ENCODE peak calls at places on chromosomes 1 and 21, in seven cellular contexts. F, C, W, U, H, J and T are unnamed samples.

GRCh38 chr1:7454052-7454815 is 316.9 kb upstream of the VAMP3 start:
- DNase-seq in F (no peak), C (peak; percentile 16), W (peak; percentile 34), U (no peak), H (no peak), J (no peak), T (peak; percentile 3)

GRCh38 chr1:160799641-160800040 is 3.7 kb downstream of the LY9 start:
- DNase-seq in F (no peak), C (no peak), W (no peak), U (no peak), H (no peak), J (no peak), T (no peak)

GRCh38 chr1:63969461-63969893 is 195.7 kb downstream of the ROR1 start:
- DNase-seq in F (no peak), C (no peak), W (no peak), U (no peak), H (no peak), J (no peak), T (no peak)

GRCh38 chr1:166384948-166385347 is 218.1 kb upstream of the FAM78B start:
- DNase-seq in F (no peak), C (no peak), W (no peak), U (no peak), H (no peak), J (no peak), T (no peak)

GRCh38 chr1:34373912-34374311 is 197.2 kb downstream of the C1orf94 start:
- DNase-seq in F (no peak), C (no peak), W (no peak), U (no peak), H (no peak), J (no peak), T (no peak)

GRCh38 chr1:151059342-151060240 is at the start of gene CDC42SE1:
- DNase-seq in F (peak; percentile 83), C (peak; percentile 73), W (peak; percentile 95), U (peak; percentile 77), H (peak; percentile 45), J (peak; percentile 86), T (peak; percentile 73)

GRCh38 chr1:43554444-43554992 is 23.8 kb downstream of the PTPRF start:
- DNase-seq in F (peak; percentile 52), C (peak; percentile 48), W (no peak), U (no peak), H (no peak), J (no peak), T (peak; percentile 57)

GRCh38 chr1:173295995-173296394 is 88.9 kb upstream of the TNFSF4 start:
- DNase-seq in F (no peak), C (peak; percentile 49), W (no peak), U (no peak), H (no peak), J (no peak), T (no peak)

GRCh38 chr1:43618521-43619313 is 31.2 kb upstream of the KDM4A start:
- DNase-seq in F (no peak), C (no peak), W (no peak), U (no peak), H (no peak), J (no peak), T (no peak)

GRCh38 chr1:47205918-47206317 is 16.1 kb upstream of the PDZK1IP1 start:
- DNase-seq in F (no peak), C (no peak), W (no peak), U (no peak), H (no peak), J (no peak), T (no peak)

GRCh38 chr1:152519876-152520275 is 5.6 kb downstream of the CRCT1 start:
- DNase-seq in F (no peak), C (no peak), W (no peak), U (no peak), H (no peak), J (no peak), T (no peak)

GRCh38 chr1:197467881-197468280 is 199.8 kb downstream of the CRB1 start:
- DNase-seq in F (peak; percentile 75), C (peak; percentile 82), W (no peak), U (no peak), H (no peak), J (no peak), T (peak; percentile 81)

GRCh38 chr1:199279872-199280649 is 641.2 kb downstream of the PTPRC start:
- DNase-seq in F (no peak), C (peak; percentile 12), W (no peak), U (no peak), H (no peak), J (no peak), T (peak; percentile 54)

GRCh38 chr1:147504801-147505303 is 36.4 kb upstream of the BCL9 start:
- DNase-seq in F (peak; percentile 68), C (peak; percentile 17), W (peak; percentile 47), U (peak; percentile 63), H (peak; percentile 4), J (no peak), T (peak; percentile 33)

GRCh38 chr1:109535481-109535880 is 4.2 kb upstream of the GPR61 start:
- DNase-seq in F (no peak), C (no peak), W (no peak), U (no peak), H (no peak), J (peak; percentile 30), T (no peak)

GRCh38 chr1:175750366-175751111 is 7.1 kb upstream of the TNR start:
- DNase-seq in F (no peak), C (no peak), W (peak; percentile 16), U (no peak), H (no peak), J (no peak), T (no peak)

GRCh38 chr1:175749075-175749474 is 5.7 kb upstream of the TNR start:
- DNase-seq in F (no peak), C (no peak), W (no peak), U (no peak), H (no peak), J (no peak), T (no peak)

GRCh38 chr1:175742790-175743459 is 470 bp downstream of the TNR start:
- DNase-seq in F (peak; percentile 9), C (no peak), W (peak; percentile 66), U (no peak), H (no peak), J (no peak), T (peak; percentile 17)

DNA sequence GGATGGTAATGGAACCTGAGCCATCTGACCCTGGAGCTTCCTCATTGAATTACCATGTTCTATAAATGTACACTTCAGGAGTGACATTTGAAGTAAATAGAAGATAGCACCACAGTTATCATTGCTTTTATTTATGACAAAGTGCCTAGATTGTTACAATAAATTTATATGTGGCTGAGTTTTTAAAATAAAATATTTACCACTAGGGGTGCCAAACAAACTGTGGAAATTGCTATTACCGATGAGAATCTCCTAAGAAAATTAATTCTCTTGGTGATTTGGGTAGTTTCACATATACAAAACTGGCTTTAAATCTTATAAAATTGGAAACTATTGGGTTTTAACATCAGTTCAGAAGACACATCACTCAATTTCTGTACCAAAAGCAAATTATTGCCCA is 1.4 kb upstream of the TNR start:
- DNase-seq in F (no peak), C (no peak), W (no peak), U (no peak), H (no peak), J (no peak), T (no peak)
- TF ChIP-seq CTCF in F (no peak), C (peak; percentile 20), W (peak; percentile 35), U (no peak), H (peak; percentile 25), J (no peak), T (peak; percentile 12)

DNA sequence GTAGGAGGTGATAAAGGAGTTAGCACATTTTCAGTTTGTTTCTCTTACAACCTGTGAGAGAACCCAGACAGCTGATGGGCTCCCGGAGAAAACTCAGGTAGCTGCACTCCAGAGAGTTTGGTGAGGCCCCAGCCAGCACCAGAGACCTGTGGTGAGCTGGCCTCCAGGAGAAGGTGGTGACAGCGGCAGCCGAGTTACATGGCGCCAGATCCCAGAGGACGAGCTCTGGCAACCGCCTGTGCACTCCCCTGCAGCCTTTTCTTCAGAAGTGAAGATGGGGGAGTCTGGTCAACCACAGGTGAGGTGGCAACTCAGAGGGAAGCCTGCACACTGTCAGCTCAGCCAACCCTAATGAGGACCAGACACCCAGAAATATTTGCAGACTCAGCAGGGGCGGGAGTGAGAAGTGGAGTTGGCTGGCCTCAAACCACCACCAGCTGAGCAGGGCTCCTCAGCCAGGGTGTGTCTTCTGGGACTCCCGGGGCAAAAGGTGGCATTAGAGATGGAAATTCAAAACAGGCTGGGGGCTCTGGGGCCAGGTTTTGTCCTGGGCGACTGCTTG is 209.7 kb downstream of the SETD4 start:
- DNase-seq in F (no peak), C (peak; percentile 39), W (no peak), U (no peak), H (no peak), J (no peak), T (no peak)
- H3K4me3 ChIP-seq in F (no peak overlapping the region), C (peak overlapping the region; percentile 42), W (no peak overlapping the region), U (no peak overlapping the region), H (no peak overlapping the region), J (no peak overlapping the region), T (no peak overlapping the region)

GRCh38 chr1:119141660-119142059 is 1.2 kb upstream of the WARS2 start:
- DNase-seq in F (no peak), C (no peak), W (no peak), U (no peak), H (no peak), J (no peak), T (no peak)

GRCh38 chr1:119139393-119139792 is 1.1 kb downstream of the WARS2 start:
- DNase-seq in F (no peak), C (no peak), W (peak; percentile 8), U (no peak), H (no peak), J (no peak), T (no peak)

GRCh38 chr1:119139857-119140176 is 636 bp downstream of the WARS2 start:
- DNase-seq in F (no peak), C (no peak), W (no peak), U (no peak), H (no peak), J (no peak), T (no peak)

GRCh38 chr1:119141020-119141424 is 569 bp upstream of the WARS2 start:
- DNase-seq in F (no peak), C (peak; percentile 42), W (peak; percentile 8), U (peak; percentile 17), H (no peak), J (peak; percentile 14), T (peak; percentile 35)

GRCh38 chr1:119140177-119141019 is at the start of gene WARS2:
- DNase-seq in F (peak; percentile 99), C (peak; percentile 98), W (peak; percentile 98), U (peak; percentile 95), H (peak; percentile 93), J (peak; percentile 94), T (peak; percentile 98)
- TF ChIP-seq CTCF in F (no peak), C (peak; percentile 1), W (no peak), U (peak; percentile 25), H (no peak), J (no peak), T (peak; percentile 20)

DNA sequence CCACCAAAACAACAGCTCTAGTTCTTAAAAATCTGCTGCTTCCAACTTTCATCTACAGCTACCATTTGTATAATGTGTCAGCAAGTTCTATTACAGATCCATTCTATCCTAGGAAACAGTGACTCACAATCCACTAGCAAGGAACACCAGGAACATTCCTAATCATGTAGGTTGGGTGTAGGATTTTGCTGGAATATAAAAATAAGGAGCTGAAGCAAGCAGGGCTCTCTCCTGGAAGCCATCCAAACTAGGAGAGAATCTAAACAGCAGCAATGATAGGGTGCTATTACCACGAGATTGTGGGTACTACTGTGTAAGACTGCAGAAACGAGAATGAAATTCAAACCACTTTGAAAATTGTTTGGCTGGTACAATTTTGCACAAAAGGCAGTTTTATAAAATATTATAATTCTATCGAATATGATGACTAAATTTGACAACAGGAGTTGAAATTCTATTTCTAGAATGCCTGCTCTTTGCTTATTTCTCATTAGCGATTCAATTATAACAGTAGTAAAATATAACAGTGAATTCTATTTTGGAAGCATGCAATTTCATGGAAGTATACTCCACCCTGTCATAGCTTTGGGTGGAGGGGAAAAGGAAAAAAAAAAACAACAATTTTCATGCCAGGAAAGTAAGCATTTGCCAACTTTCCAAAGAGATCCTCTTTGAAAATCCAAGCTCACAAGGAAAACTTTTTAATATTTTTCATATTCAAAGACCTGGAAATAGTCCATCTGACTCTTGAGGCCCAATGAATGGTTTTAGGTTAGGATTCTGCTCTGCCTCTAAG is 134.8 kb downstream of the PTPN14 start:
- DNase-seq in F (peak; percentile 66), C (peak; percentile 55), W (no peak), U (no peak), H (no peak), J (no peak), T (peak; percentile 81)
- H3K4me3 ChIP-seq in F (no peak overlapping the region), C (no peak overlapping the region), W (no peak overlapping the region), U (no peak overlapping the region), H (no peak overlapping the region), J (no peak overlapping the region), T (no peak overlapping the region)